ENCODE peak calls at places on chromosomes 6 and 20, in seven cellular contexts. O is adrenal gland, V is Peyer's patch, S is stomach, C is H1, W is spleen, A is transverse colon. E is an unnamed sample.

GRCh38 chr20:38724603-38725457 is 544 bp downstream of the SLC32A1 start:
- DNase-seq in W (no peak), A (no peak), O (no peak), V (no peak), S (no peak), C (no peak), E (no peak)

GRCh38 chr20:53444386-53444785 is 149.3 kb downstream of the ZNF217 start:
- DNase-seq in S (no peak), O (peak; percentile 36), V (no peak), W (no peak), A (no peak), C (no peak), E (no peak)

GRCh38 chr6:152595507-152595906 is 41.7 kb downstream of the SYNE1 start:
- DNase-seq in A (no peak), C (no peak), S (no peak), O (no peak), W (no peak), V (no peak), E (no peak)

GRCh38 chr6:53858196-53858595 is 63.4 kb downstream of the LRRC1 start:
- DNase-seq in W (no peak), O (no peak), S (no peak), C (no peak), V (no peak), A (no peak), E (no peak)

GRCh38 chr20:10304474-10305046 is 85.9 kb downstream of the SNAP25 start:
- DNase-seq in W (no peak), S (no peak), A (no peak), O (no peak), V (no peak), C (no peak), E (no peak)

GRCh38 chr20:53030061-53030460 is 57.9 kb downstream of the TSHZ2 start:
- DNase-seq in C (no peak), V (no peak), A (no peak), O (no peak), S (no peak), W (no peak), E (no peak)

GRCh38 chr6:130598021-130598989 is 228.9 kb upstream of the SMLR1 start:
- DNase-seq in O (no peak), S (no peak), C (no peak), W (no peak), A (no peak), V (no peak), E (no peak)

GRCh38 chr6:137637161-137637560 is 143.0 kb upstream of the OLIG3 start:
- DNase-seq in W (no peak), A (no peak), C (no peak), O (no peak), S (no peak), V (no peak), E (no peak)

GRCh38 chr6:37555040-37555781 is 55.5 kb upstream of the CCDC167 start:
- DNase-seq in S (no peak), O (no peak), V (no peak), C (no peak), W (no peak), A (no peak), E (no peak)

GRCh38 chr6:35213824-35214756 is at the start of gene SCUBE3:
- DNase-seq in W (no peak), C (no peak), V (peak; percentile 56), S (peak; percentile 29), A (no peak), O (no peak), E (no peak)

GRCh38 chr6:23655502-23655901 is 470.5 kb upstream of the NRSN1 start:
- DNase-seq in C (no peak), S (no peak), V (no peak), O (no peak), W (no peak), A (no peak), E (no peak)

GRCh38 chr6:121963826-121964225 is 435.6 kb upstream of the HSF2 start:
- DNase-seq in O (no peak), V (no peak), A (no peak), W (no peak), S (no peak), C (no peak), E (no peak)

GRCh38 chr6:99346595-99346994 is 2.9 kb downstream of the FAXC start:
- DNase-seq in V (no peak), O (no peak), A (no peak), S (no peak), C (no peak), W (no peak), E (no peak)

GRCh38 chr6:145036848-145037567 is 698.3 kb downstream of the EPM2A start:
- DNase-seq in O (no peak), S (no peak), C (no peak), V (no peak), A (no peak), W (no peak), E (no peak)

DNA sequence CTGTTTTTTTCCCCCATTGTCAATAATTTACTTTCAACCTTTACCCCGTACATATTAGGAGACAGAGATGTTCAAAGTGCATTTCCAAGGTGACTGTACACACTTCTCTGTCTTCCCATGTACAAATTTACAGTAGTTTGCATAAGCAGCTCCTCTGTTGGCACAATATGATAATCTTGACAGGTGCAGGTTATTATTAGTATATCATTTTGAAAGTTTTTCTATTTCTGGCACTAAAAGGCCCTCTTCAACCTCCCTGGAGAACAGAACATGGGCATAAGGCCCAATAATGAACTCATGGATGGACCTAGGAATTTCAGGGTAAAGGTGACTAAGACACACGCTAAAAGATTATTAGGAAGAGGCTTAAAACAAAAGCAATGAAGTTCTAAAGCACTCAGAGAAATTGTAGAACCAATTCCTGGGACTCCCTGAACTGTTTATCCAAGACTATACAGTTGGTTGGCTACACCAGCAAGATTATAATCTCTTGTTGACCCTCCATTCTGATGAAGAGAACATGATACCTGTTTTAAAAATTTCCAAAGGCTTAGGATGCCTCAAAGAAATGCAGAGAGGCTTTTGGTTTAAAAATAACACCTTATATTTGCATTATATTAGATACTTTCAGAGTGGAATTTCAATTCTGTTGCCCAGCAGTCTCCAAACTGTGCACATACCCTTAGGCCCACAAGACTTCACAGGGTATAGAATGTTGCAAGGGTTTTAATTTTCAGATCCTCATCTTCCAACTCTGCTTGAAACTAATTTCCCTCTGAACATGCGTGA is 1.1 kb downstream of the AIG1 start:
- DNase-seq in C (no peak), V (no peak), A (no peak), W (no peak), S (no peak), O (no peak), E (no peak)
- H3K27ac ChIP-seq in C (no peak overlapping the region), V (peak overlapping the region; percentile 86), A (no peak overlapping the region), W (peak overlapping the region; percentile 93), S (no peak overlapping the region), O (peak overlapping the region; percentile 43), E (peak overlapping the region; percentile 98)

DNA sequence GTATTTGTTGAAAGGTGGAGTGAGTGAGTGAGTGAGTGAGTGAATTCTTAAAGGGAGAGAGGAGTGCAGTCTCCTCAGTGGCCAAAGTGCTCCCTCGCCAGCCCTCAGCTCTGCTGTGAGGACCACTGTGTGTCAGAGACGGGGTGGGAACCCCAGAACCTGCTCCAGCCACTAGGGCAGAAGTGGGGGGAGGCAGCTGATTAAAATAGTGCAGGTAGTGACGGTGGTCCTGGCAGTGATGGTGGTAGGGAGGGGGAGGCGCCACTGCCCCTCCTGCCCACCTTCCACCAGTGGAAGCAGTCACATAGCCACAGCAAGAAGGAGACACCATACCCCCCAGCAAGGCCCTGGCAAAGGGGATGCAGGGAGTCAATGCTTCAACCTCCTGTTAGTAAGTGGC is 133.5 kb downstream of the PHACTR3 start:
- DNase-seq in V (no peak), A (no peak), S (no peak), C (no peak), O (no peak), W (no peak), E (no peak)
- H3K27me3 ChIP-seq in V (no peaks in the 10 kb centered on the region), A (no peaks in the 10 kb centered on the region), S (peaks cover 81% of the 10 kb centered on the region), C (no peaks in the 10 kb centered on the region), O (peaks cover 13% of the 10 kb centered on the region), W (no peaks in the 10 kb centered on the region), E (peaks cover 47% of the 10 kb centered on the region)

DNA sequence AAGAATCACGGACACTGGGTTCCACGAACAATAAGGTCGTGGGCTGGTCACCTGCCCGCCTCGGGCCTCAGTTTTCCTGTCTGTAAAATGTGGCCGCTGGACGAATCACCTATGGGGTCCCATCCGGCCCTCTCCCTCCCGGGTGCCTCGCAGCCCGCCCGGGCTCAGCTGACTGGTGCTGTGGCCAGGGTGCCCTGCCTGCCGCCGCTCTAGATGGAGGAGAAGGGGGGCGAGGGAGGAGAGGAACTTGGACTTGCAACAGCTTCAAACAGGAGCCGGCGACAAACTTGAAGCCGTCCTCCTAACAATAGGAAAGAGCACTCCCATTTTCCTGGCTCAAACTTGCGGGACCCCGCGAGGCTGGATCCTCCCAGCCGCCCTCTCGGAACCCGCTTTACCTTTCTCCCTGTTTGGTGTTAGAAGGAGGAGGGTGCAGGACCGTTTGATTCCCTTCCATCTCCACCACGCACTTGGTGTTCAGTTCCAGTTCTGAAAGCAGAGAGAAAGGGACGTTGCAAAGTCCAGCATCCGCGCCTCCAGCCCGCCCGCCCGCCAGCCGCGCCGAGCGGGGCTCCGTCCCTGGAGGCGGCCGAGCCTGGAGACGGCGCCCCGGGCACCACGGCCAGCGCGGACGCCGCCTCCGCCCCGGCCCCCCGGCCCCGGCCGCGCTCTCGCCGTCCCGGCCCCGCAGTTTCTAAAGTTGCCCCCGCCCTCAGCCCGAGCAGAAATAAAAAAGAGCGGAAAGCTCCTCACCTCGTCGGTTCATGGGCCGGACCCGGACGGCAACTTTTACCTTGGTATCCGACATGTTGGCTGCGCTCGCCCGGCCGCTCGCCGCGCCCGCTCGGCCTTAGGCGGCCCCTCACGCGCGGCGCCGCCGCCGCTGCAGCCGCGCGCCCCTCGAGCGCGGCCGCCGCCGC is 519 bp downstream of the KIF13A start:
- DNase-seq in A (peak; percentile 63), W (peak; percentile 92), S (peak; percentile 52), V (peak; percentile 78), C (no peak), O (peak; percentile 77), E (peak; percentile 61)
- TF ChIP-seq POLR2A in A (peak; percentile 20), W (no peak), S (no peak), V (peak; percentile 26), C (no peak), O (peak; percentile 13), E (no peak)

GRCh38 chr20:62286493-62287064 is 16.2 kb upstream of the ADRM1 start:
- DNase-seq in S (no peak), A (no peak), W (no peak), O (no peak), V (no peak), C (no peak), E (no peak)

GRCh38 chr20:62284448-62284847 is 18.3 kb upstream of the ADRM1 start:
- DNase-seq in W (no peak), A (no peak), O (no peak), C (no peak), V (no peak), S (no peak), E (no peak)

GRCh38 chr20:62285722-62286121 is 17.1 kb upstream of the ADRM1 start:
- DNase-seq in W (peak; percentile 83), O (peak; percentile 67), S (no peak), A (no peak), V (no peak), C (no peak), E (no peak)

GRCh38 chr20:62287129-62287528 is 15.7 kb upstream of the ADRM1 start:
- DNase-seq in A (no peak), S (no peak), V (no peak), W (no peak), C (no peak), O (no peak), E (no peak)

DNA sequence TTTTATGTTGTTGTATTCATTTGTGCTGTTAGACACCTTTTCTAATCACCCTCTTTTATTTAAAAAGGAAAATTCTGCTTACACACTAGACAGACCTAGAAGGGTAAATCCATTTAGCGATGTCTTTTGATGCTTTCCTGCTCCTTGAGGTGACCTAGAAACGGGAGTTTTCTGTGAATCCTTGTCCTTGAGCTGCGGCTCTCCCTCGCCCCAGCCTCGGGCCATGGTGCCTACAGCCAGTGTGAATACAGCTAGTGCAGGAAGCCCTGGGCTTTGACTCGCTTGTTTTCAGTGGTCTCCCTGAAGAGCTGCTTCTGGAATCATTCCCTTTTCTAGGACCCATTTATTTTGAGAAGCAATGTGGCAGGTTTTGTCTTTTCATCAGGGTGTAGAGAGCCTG is 17.6 kb upstream of the ADRM1 start:
- DNase-seq in C (no peak), O (no peak), A (no peak), V (no peak), S (no peak), W (no peak), E (no peak)
- H3K27ac ChIP-seq in C (no peak overlapping the region), O (no peak overlapping the region), A (no peak overlapping the region), V (no peak overlapping the region), S (no peak overlapping the region), W (peak overlapping the region; percentile 83), E (peak overlapping the region; percentile 40)

E was measured in breast epithelium.